ENCODE peak calls at places on chromosomes 3 and 15, in five cellular contexts. P, T, I, Y and M are unnamed samples.

GRCh38 chr3:102536479-102536878 is 101.7 kb downstream of the ZPLD1 start:
- DNase-seq in P (no peak), T (peak; percentile 33), I (peak; percentile 17), Y (peak; percentile 20), M (no peak)

GRCh38 chr3:26353052-26353451 is 269.5 kb upstream of the LRRC3B start:
- DNase-seq in P (no peak), T (no peak), I (no peak), Y (no peak), M (no peak)

GRCh38 chr15:78988361-78988911 is 43.6 kb upstream of the CTSH start:
- DNase-seq in P (peak; percentile 66), T (peak; percentile 99), I (peak; percentile 47), Y (peak; percentile 89), M (no peak)

GRCh38 chr3:35829499-35829898 is 190.2 kb downstream of the ARPP21 start:
- DNase-seq in P (no peak), T (no peak), I (no peak), Y (no peak), M (no peak)

GRCh38 chr3:137709011-137709601 is 55.0 kb upstream of the SOX14 start:
- DNase-seq in P (no peak), T (no peak), I (peak; percentile 20), Y (peak; percentile 9), M (peak; percentile 3)

GRCh38 chr3:127135241-127136023 is 57.5 kb upstream of the PRR23E start:
- DNase-seq in P (peak; percentile 53), T (peak; percentile 6), I (no peak), Y (peak; percentile 24), M (no peak)

GRCh38 chr3:132561003-132561402 is 36.1 kb upstream of the ACKR4 start:
- DNase-seq in P (no peak), T (no peak), I (no peak), Y (no peak), M (no peak)

GRCh38 chr3:111047812-111048435 is 23.7 kb upstream of the NECTIN3 start:
- DNase-seq in P (no peak), T (no peak), I (no peak), Y (no peak), M (no peak)

GRCh38 chr15:97576916-97577645 is 383.4 kb upstream of the ARRDC4 start:
- DNase-seq in P (no peak), T (no peak), I (no peak), Y (no peak), M (no peak)

GRCh38 chr3:194536883-194537637 is 50.3 kb upstream of the ATP13A3 start:
- DNase-seq in P (no peak), T (peak; percentile 28), I (no peak), Y (peak; percentile 79), M (no peak)

GRCh38 chr3:182233957-182234356 is 522.2 kb downstream of the SOX2 start:
- DNase-seq in P (no peak), T (no peak), I (no peak), Y (no peak), M (no peak)

GRCh38 chr3:47874913-47875312 is 72.0 kb downstream of the DHX30 start:
- DNase-seq in P (no peak), T (peak; percentile 27), I (no peak), Y (no peak), M (no peak)

GRCh38 chr3:173826901-173827609 is 429.5 kb downstream of the NLGN1 start:
- DNase-seq in P (no peak), T (peak; percentile 66), I (no peak), Y (no peak), M (no peak)

GRCh38 chr15:84749111-84749991 is 959 bp downstream of the ZNF592 start:
- DNase-seq in P (peak; percentile 29), T (no peak), I (no peak), Y (peak; percentile 45), M (no peak)

GRCh38 chr3:139534444-139534812 is 5.1 kb downstream of the RBP1 start:
- DNase-seq in P (no peak), T (peak; percentile 94), I (no peak), Y (peak; percentile 83), M (no peak)

GRCh38 chr15:96115642-96116041 is 214.9 kb upstream of the NR2F2 start:
- DNase-seq in P (no peak), T (peak; percentile 75), I (no peak), Y (no peak), M (no peak)

GRCh38 chr15:81117136-81117535 is 16.9 kb upstream of the CFAP161 start:
- DNase-seq in P (no peak), T (peak; percentile 66), I (no peak), Y (no peak), M (no peak)

GRCh38 chr15:76340802-76341365 is 4.3 kb downstream of the ISL2 start:
- DNase-seq in P (no peak), T (no peak), I (peak; percentile 58), Y (peak; percentile 43), M (no peak)

GRCh38 chr15:40906947-40907802 is 12.9 kb downstream of the VPS18 start:
- DNase-seq in P (no peak), T (peak; percentile 41), I (no peak), Y (peak; percentile 44), M (no peak)

GRCh38 chr3:31984321-31984720 is 2.8 kb downstream of the ZNF860 start:
- DNase-seq in P (no peak), T (no peak), I (no peak), Y (no peak), M (no peak)

GRCh38 chr15:84715442-84716035 is 400 bp downstream of the SEC11A start:
- DNase-seq in P (peak; percentile 42), T (peak; percentile 28), I (no peak), Y (peak; percentile 9), M (no peak)

GRCh38 chr3:127822836-127823589 is 698 bp upstream of the MGLL start:
- DNase-seq in P (peak; percentile 42), T (peak; percentile 33), I (peak; percentile 62), Y (peak; percentile 23), M (no peak)

GRCh38 chr15:40773902-40774301 is 4.1 kb downstream of the C15orf62 start:
- DNase-seq in P (no peak), T (no peak), I (no peak), Y (no peak), M (no peak)

GRCh38 chr3:53274938-53275666 is 19.3 kb upstream of the TKT start:
- DNase-seq in P (no peak), T (no peak), I (no peak), Y (no peak), M (no peak)

GRCh38 chr3:51539291-51539891 is 872 bp downstream of the RAD54L2 start:
- DNase-seq in P (no peak), T (peak; percentile 85), I (peak; percentile 48), Y (peak; percentile 26), M (no peak)

GRCh38 chr3:53495518-53496501 is 1.4 kb downstream of the CACNA1D start:
- DNase-seq in P (peak; percentile 35), T (no peak), I (peak; percentile 31), Y (peak; percentile 21), M (no peak)

GRCh38 chr3:111761309-111761795 is 97.7 kb upstream of the PHLDB2 start:
- DNase-seq in P (no peak), T (peak; percentile 85), I (peak; percentile 21), Y (no peak), M (no peak)

GRCh38 chr3:56960234-56960917 is 100.1 kb upstream of the SPATA12 start:
- DNase-seq in P (no peak), T (no peak), I (peak; percentile 58), Y (no peak), M (no peak)

GRCh38 chr3:103919327-103919726 is 1447.4 kb upstream of the ALCAM start:
- DNase-seq in P (no peak), T (no peak), I (no peak), Y (no peak), M (no peak)

GRCh38 chr3:133271491-133271890 is 128.4 kb upstream of the BFSP2 start:
- DNase-seq in P (no peak), T (peak; percentile 71), I (no peak), Y (no peak), M (no peak)

GRCh38 chr3:62131620-62132019 is 241.7 kb downstream of the FEZF2 start:
- DNase-seq in P (no peak), T (peak; percentile 11), I (no peak), Y (no peak), M (no peak)
- TF ChIP-seq CTCF in P (peak; percentile 13), T (peak; percentile 38), I (no peak), Y (peak; percentile 29), M (no peak)

GRCh38 chr3:63405882-63406281 is 127.8 kb downstream of the SYNPR start:
- DNase-seq in P (no peak), T (no peak), I (no peak), Y (peak; percentile 10), M (no peak)
- TF ChIP-seq CTCF in P (no peak), T (no peak), I (no peak), Y (peak; percentile 39), M (no peak)

DNA sequence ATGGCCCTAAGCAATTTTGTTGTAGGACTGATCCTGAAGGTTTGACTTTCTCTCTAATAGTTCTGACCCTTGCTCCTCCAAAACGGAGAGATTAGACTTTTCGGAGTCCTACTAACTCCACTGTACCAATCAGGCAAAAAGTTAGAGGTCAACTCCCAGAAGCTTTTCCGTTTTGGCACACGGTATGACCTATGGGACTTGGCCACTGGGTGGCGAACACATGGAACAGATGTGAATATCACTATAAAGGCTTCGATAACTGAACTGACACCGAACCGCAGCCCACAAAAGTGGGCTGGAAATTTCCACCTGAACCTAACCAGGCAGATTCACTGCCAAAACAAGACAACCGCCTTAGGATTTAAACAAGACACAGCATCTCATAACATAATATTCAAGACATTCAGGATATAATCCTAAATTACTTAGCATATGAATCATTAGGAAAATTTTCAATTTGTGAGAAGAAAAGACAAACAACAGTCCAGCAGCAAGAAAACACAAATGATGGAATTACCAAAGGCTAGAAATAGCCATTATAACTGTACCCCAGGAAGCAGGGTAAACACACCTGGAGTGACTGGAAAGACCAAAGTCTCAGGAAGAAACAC is 12.2 kb upstream of the TM2D3 start:
- DNase-seq in P (no peak), T (no peak), I (no peak), Y (no peak), M (no peak)
- TF ChIP-seq CTCF in P (no peak), T (peak; percentile 9), I (no peak), Y (no peak), M (peak; percentile 8)

GRCh38 chr3:72088486-72089025 is 303.6 kb upstream of the PROK2 start:
- DNase-seq in P (no peak), T (no peak), I (no peak), Y (no peak), M (no peak)
- TF ChIP-seq CTCF in P (no peak), T (no peak), I (no peak), Y (no peak), M (no peak)

GRCh38 chr3:43286115-43286885 is at the start of gene SNRK:
- DNase-seq in P (peak; percentile 86), T (peak; percentile 64), I (peak; percentile 95), Y (peak; percentile 87), M (peak; percentile 19)
- TF ChIP-seq CTCF in P (no peak), T (peak; percentile 26), I (peak; percentile 11), Y (peak; percentile 50), M (peak; percentile 20)

GRCh38 chr15:89034305-89034704 is 54.0 kb upstream of the ABHD2 start:
- DNase-seq in P (no peak), T (peak; percentile 36), I (no peak), Y (no peak), M (no peak)
- TF ChIP-seq CTCF in P (no peak), T (peak; percentile 42), I (peak; percentile 12), Y (no peak), M (peak; percentile 22)

GRCh38 chr3:9930804-9931418 is 2.7 kb upstream of the CRELD1 start:
- DNase-seq in P (no peak), T (no peak), I (no peak), Y (no peak), M (no peak)
- TF ChIP-seq CTCF in P (no peak), T (no peak), I (peak; percentile 41), Y (no peak), M (peak; percentile 28)

GRCh38 chr15:67383903-67384302 is 129.3 kb downstream of the IQCH start:
- DNase-seq in P (no peak), T (peak; percentile 19), I (no peak), Y (no peak), M (no peak)
- TF ChIP-seq CTCF in P (no peak), T (peak; percentile 42), I (no peak), Y (no peak), M (no peak)